ENCODE peak calls at places on chromosomes 11 and 22, in seven cellular contexts. One of them, this sample, is unnamed.

GRCh38 chr22:27135582-27135981 is 478.2 kb downstream of the MIAT start:
- DNase-seq in HFFc6: peak
- DNase-seq in thoracic aorta: no peak
- DNase-seq in mucosa of descending colon: no peak
- DNase-seq in stimulated activated CD4-positive, alpha-beta T cell treated with anti-CD3 and anti-CD28 coated beads, Interleukin-1b, Interleukin-23, amount 100 ng/mL, for 1 hour: no peak
- DNase-seq in foreskin fibroblast: peak
- DNase-seq in ACHN: peak
- DNase-seq in this sample: no peak

GRCh38 chr11:72975778-72976520 is 161.7 kb downstream of the ATG16L2 start:
- DNase-seq in HFFc6: peak
- DNase-seq in thoracic aorta: no peak
- DNase-seq in mucosa of descending colon: no peak
- DNase-seq in stimulated activated CD4-positive, alpha-beta T cell treated with anti-CD3 and anti-CD28 coated beads, Interleukin-1b, Interleukin-23, amount 100 ng/mL, for 1 hour: no peak
- DNase-seq in foreskin fibroblast: peak
- DNase-seq in ACHN: no peak
- DNase-seq in this sample: no peak

GRCh38 chr22:48745842-48746788 is 1081.6 kb downstream of the BRD1 start:
- DNase-seq in HFFc6: no peak
- DNase-seq in thoracic aorta: no peak
- DNase-seq in mucosa of descending colon: no peak
- DNase-seq in stimulated activated CD4-positive, alpha-beta T cell treated with anti-CD3 and anti-CD28 coated beads, Interleukin-1b, Interleukin-23, amount 100 ng/mL, for 1 hour: no peak
- DNase-seq in foreskin fibroblast: no peak
- DNase-seq in ACHN: no peak
- DNase-seq in this sample: peak

GRCh38 chr11:7060828-7061227 is 28.0 kb upstream of the RBMXL2 start:
- DNase-seq in HFFc6: peak
- DNase-seq in thoracic aorta: no peak
- DNase-seq in mucosa of descending colon: no peak
- DNase-seq in stimulated activated CD4-positive, alpha-beta T cell treated with anti-CD3 and anti-CD28 coated beads, Interleukin-1b, Interleukin-23, amount 100 ng/mL, for 1 hour: no peak
- DNase-seq in foreskin fibroblast: peak
- DNase-seq in ACHN: no peak
- DNase-seq in this sample: no peak

GRCh38 chr11:69307421-69307820 is 13.5 kb downstream of the MYEOV start:
- DNase-seq in HFFc6: no peak
- DNase-seq in thoracic aorta: no peak
- DNase-seq in mucosa of descending colon: no peak
- DNase-seq in stimulated activated CD4-positive, alpha-beta T cell treated with anti-CD3 and anti-CD28 coated beads, Interleukin-1b, Interleukin-23, amount 100 ng/mL, for 1 hour: no peak
- DNase-seq in foreskin fibroblast: no peak
- DNase-seq in ACHN: no peak
- DNase-seq in this sample: no peak

GRCh38 chr11:33258631-33259184 is 1.5 kb downstream of the HIPK3 start:
- DNase-seq in HFFc6: peak
- DNase-seq in thoracic aorta: no peak
- DNase-seq in mucosa of descending colon: no peak
- DNase-seq in stimulated activated CD4-positive, alpha-beta T cell treated with anti-CD3 and anti-CD28 coated beads, Interleukin-1b, Interleukin-23, amount 100 ng/mL, for 1 hour: no peak
- DNase-seq in foreskin fibroblast: no peak
- DNase-seq in ACHN: no peak
- DNase-seq in this sample: no peak

GRCh38 chr11:34987617-34988016 is 71.2 kb downstream of the PDHX start:
- DNase-seq in HFFc6: no peak
- DNase-seq in thoracic aorta: no peak
- DNase-seq in mucosa of descending colon: no peak
- DNase-seq in stimulated activated CD4-positive, alpha-beta T cell treated with anti-CD3 and anti-CD28 coated beads, Interleukin-1b, Interleukin-23, amount 100 ng/mL, for 1 hour: no peak
- DNase-seq in foreskin fibroblast: no peak
- DNase-seq in ACHN: no peak
- DNase-seq in this sample: no peak

GRCh38 chr11:132024587-132025295 is 654.3 kb downstream of the NTM start:
- DNase-seq in HFFc6: peak
- DNase-seq in thoracic aorta: no peak
- DNase-seq in mucosa of descending colon: no peak
- DNase-seq in stimulated activated CD4-positive, alpha-beta T cell treated with anti-CD3 and anti-CD28 coated beads, Interleukin-1b, Interleukin-23, amount 100 ng/mL, for 1 hour: no peak
- DNase-seq in foreskin fibroblast: peak
- DNase-seq in ACHN: peak
- DNase-seq in this sample: no peak

GRCh38 chr11:14248577-14248976 is 110.4 kb downstream of the RRAS2 start:
- DNase-seq in HFFc6: no peak
- DNase-seq in thoracic aorta: no peak
- DNase-seq in mucosa of descending colon: no peak
- DNase-seq in stimulated activated CD4-positive, alpha-beta T cell treated with anti-CD3 and anti-CD28 coated beads, Interleukin-1b, Interleukin-23, amount 100 ng/mL, for 1 hour: no peak
- DNase-seq in foreskin fibroblast: no peak
- DNase-seq in ACHN: no peak
- DNase-seq in this sample: peak

GRCh38 chr11:120352405-120352804 is 16.2 kb downstream of the ARHGEF12 start:
- DNase-seq in HFFc6: no peak
- DNase-seq in thoracic aorta: no peak
- DNase-seq in mucosa of descending colon: peak
- DNase-seq in stimulated activated CD4-positive, alpha-beta T cell treated with anti-CD3 and anti-CD28 coated beads, Interleukin-1b, Interleukin-23, amount 100 ng/mL, for 1 hour: no peak
- DNase-seq in foreskin fibroblast: no peak
- DNase-seq in ACHN: no peak
- DNase-seq in this sample: no peak

GRCh38 chr22:27331526-27332281 is 469.9 kb downstream of the MN1 start:
- DNase-seq in HFFc6: no peak
- DNase-seq in thoracic aorta: peak
- DNase-seq in mucosa of descending colon: peak
- DNase-seq in stimulated activated CD4-positive, alpha-beta T cell treated with anti-CD3 and anti-CD28 coated beads, Interleukin-1b, Interleukin-23, amount 100 ng/mL, for 1 hour: no peak
- DNase-seq in foreskin fibroblast: peak
- DNase-seq in ACHN: peak
- DNase-seq in this sample: peak

This sample was measured in endodermal cell.